ENCODE peak calls at places on chromosomes 13 and 19, in eight cellular contexts. M is GM12865, H is WTC11, Y is tibial artery, B is mammary epithelial cell, C is sigmoid colon, T is bronchial epithelial cell, O is AG10803. U is an unnamed sample.

GRCh38 chr13:35838356-35838755 is 292.8 kb downstream of the DCLK1 start:
- DNase-seq in M (no peak), H (no peak), Y (no peak), B (peak), C (no peak), T (peak), O (peak), U (no peak)

GRCh38 chr13:98972627-98973026 is 5.2 kb downstream of the DOCK9 start:
- DNase-seq in M (no peak), H (no peak), Y (no peak), B (peak), C (no peak), T (peak), O (peak), U (no peak)

GRCh38 chr13:32850311-32851052 is 165.7 kb upstream of the KL start:
- DNase-seq in M (no peak), H (no peak), Y (no peak), B (no peak), C (no peak), T (no peak), O (peak), U (no peak)

GRCh38 chr19:11300811-11301120 is 4.8 kb downstream of the TSPAN16 start:
- DNase-seq in M (no peak), H (no peak), Y (no peak), B (no peak), C (no peak), T (no peak), O (no peak), U (no peak)

GRCh38 chr13:21657538-21657937 is 13.3 kb upstream of the FGF9 start:
- DNase-seq in M (no peak), H (no peak), Y (no peak), B (peak), C (no peak), T (peak), O (peak), U (no peak)

GRCh38 chr13:74070065-74070464 is 64.1 kb downstream of the KLF12 start:
- DNase-seq in M (peak), H (no peak), Y (no peak), B (no peak), C (no peak), T (no peak), O (no peak), U (no peak)

GRCh38 chr19:34994643-34995471 is 5.3 kb upstream of the GRAMD1A start:
- DNase-seq in M (no peak), H (no peak), Y (peak), B (no peak), C (no peak), T (no peak), O (no peak), U (no peak)

GRCh38 chr19:13537454-13537853 is 31.2 kb upstream of the CACNA1A start:
- DNase-seq in M (no peak), H (peak), Y (no peak), B (no peak), C (no peak), T (no peak), O (no peak), U (no peak)

DNA sequence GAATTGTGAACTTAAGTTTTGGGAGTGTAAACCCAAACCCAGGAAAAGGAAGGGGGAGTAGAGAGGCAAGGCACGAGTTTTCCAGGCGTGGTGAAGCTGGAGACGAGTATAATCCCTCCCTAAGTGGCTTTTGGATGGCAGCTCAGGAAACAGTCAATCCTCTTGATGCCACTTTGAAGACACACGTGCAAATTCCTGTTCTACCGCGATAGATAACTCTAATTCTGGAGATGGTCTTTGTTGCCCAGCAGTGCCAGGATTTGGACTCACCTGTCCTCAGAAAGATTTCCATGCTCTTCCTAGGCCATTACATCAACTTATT is 2.0 kb downstream of the HS6ST3 start:
- DNase-seq in M (no peak), H (no peak), Y (no peak), B (no peak), C (no peak), T (no peak), O (no peak), U (no peak)
- TF ChIP-seq CTCF in M (no peak), H (no peak), Y (no peak), B (no peak), C (no peak), T (no peak), O (no peak), U (no peak)

DNA sequence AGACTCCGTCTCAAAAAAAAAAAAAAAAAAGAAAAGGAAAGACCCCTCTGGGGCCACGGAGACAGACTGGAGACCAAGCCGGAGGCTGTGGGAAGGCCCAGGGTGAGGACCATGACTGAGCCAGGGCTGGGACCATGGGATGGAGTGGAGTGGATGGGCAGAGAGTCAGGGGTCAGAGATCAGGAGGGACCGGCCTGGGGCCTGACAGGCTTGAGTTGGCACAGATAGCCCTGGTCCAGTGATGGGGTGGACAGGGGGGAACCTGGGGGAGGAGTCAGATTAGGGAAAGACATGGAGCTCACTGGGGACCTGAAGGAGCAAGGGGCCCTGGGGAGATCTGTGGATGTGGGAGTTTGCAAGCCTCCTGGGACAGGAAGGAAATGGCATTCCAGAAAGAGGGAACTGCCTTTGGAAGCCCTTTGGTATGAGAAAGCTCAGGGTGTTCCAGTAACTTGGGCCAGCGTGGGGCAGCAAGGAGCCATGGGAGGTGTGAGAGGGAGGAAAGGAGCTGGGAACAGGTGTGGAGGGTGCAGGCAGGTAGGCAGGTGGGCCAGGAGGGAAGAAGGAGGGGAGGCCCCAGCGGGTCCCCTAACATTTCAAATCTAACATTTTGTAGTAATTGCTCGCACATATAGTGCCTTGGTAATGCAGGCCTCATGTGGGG is 6.3 kb upstream of the RPL13A start:
- DNase-seq in M (no peak), H (no peak), Y (no peak), B (no peak), C (no peak), T (no peak), O (no peak), U (no peak)
- TF ChIP-seq CTCF in M (no peak), H (no peak), Y (no peak), B (no peak), C (no peak), T (no peak), O (no peak), U (no peak)

DNA sequence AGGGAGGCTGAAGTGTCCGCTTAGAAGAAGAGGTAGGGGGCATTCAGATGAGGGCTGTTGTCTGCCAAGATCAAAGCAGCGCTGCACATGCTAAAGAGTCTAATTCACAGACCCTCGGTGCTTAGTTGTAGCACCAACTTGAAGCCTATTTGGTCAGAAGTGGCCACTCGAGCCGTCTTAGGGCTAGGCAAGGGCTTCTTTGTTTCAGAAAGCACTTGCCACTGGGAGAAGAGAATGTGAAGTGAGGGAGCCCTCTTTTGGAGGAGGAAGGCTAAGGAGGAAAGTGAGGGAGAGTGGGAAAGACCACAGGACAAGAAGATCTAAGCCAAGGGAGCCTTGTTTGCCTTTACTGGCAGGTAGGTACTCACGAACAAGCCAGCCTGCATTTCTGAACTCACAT is 313.4 kb upstream of the TMTC4 start:
- DNase-seq in M (no peak), H (peak), Y (no peak), B (no peak), C (no peak), T (no peak), O (peak), U (no peak)
- TF ChIP-seq CTCF in M (no peak), H (no peak), Y (no peak), B (peak), C (no peak), T (peak), O (peak), U (no peak)

GRCh38 chr19:30144794-30145193 is 202.8 kb downstream of the URI1 start:
- DNase-seq in M (no peak), H (no peak), Y (no peak), B (no peak), C (no peak), T (no peak), O (no peak), U (no peak)
- TF ChIP-seq CTCF in M (no peak), H (no peak), Y (no peak), B (no peak), C (no peak), T (no peak), O (no peak), U (no peak)